ENCODE peak calls at places on chromosomes 13 and 19, in four cellular contexts. H, S, A and U are unnamed samples.

GRCh38 chr19:47075941-47076340 is 27.5 kb upstream of the TMEM160 start:
- DNase-seq in H (no peak), S (no peak), A (peak), U (no peak)

GRCh38 chr19:55076321-55076720 is 652 bp downstream of the EPS8L1 start:
- DNase-seq in H (no peak), S (no peak), A (no peak), U (no peak)

GRCh38 chr19:49085868-49086232 is 599 bp downstream of the SNRNP70 start:
- DNase-seq in H (no peak), S (no peak), A (no peak), U (no peak)

GRCh38 chr19:30062331-30063183 is 120.5 kb downstream of the URI1 start:
- DNase-seq in H (no peak), S (no peak), A (no peak), U (no peak)

GRCh38 chr19:46821512-46822359 is 28.9 kb downstream of the AP2S1 start:
- DNase-seq in H (no peak), S (no peak), A (no peak), U (no peak)

GRCh38 chr13:21929400-21929799 is 258.5 kb downstream of the FGF9 start:
- DNase-seq in H (no peak), S (no peak), A (no peak), U (no peak)

GRCh38 chr19:8393871-8394250 is 3.7 kb downstream of the RAB11B start:
- DNase-seq in H (no peak), S (no peak), A (no peak), U (no peak)

GRCh38 chr19:47075179-47075811 is 26.9 kb upstream of the TMEM160 start:
- DNase-seq in H (no peak), S (no peak), A (no peak), U (no peak)

GRCh38 chr19:19538077-19538764 is at the start of gene CILP2:
- DNase-seq in H (peak), S (no peak), A (peak), U (peak)

GRCh38 chr19:871446-872265 is 12.2 kb downstream of the CFD start:
- DNase-seq in H (no peak), S (peak), A (no peak), U (peak)

GRCh38 chr13:96075953-96076543 is 13.9 kb upstream of the HS6ST3 start:
- DNase-seq in H (no peak), S (no peak), A (no peak), U (no peak)

GRCh38 chr13:66222926-66223325 is 1007.2 kb downstream of the PCDH9 start:
- DNase-seq in H (no peak), S (no peak), A (no peak), U (no peak)

DNA sequence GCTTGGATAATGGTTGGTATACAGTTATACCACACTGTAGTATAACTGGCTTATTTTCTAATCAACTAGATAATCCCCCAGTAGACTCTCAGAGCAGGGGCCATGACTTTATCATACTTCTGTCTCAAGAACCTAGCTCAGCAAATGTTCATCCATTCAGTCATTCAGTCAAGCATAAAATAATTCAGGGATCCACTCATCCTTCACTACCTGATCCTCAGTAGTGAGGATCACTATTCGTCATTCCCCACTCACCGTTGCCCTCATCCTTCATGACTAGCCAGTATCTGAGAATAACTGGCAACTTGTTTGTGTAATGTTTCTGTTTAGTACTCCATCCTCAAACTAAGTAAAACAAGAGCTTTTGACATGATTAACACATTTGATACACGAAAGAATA is 77.6 kb downstream of the TSC22D1 start:
- DNase-seq in H (no peak), S (no peak), A (no peak), U (no peak)
- TF ChIP-seq CTCF in H (no peak), S (no peak), A (no peak), U (no peak)

GRCh38 chr13:52450793-52451116 is 321 bp upstream of the VPS36 start:
- DNase-seq in H (no peak), S (no peak), A (no peak), U (no peak)
- TF ChIP-seq CTCF in H (no peak), S (no peak), A (peak), U (peak)

GRCh38 chr13:97257800-97258799 is 36.0 kb downstream of the MBNL2 start:
- DNase-seq in H (no peak), S (peak), A (no peak), U (peak)
- TF ChIP-seq CTCF in H (no peak), S (peak), A (no peak), U (no peak)

GRCh38 chr19:18465964-18466339 is 28.0 kb upstream of the ISYNA1 start:
- DNase-seq in H (no peak), S (no peak), A (no peak), U (no peak)

GRCh38 chr19:18467978-18468377 is 30.0 kb upstream of the ISYNA1 start:
- DNase-seq in H (no peak), S (no peak), A (no peak), U (no peak)

GRCh38 chr19:18464646-18465045 is 26.7 kb upstream of the ISYNA1 start:
- DNase-seq in H (no peak), S (peak), A (no peak), U (no peak)

GRCh38 chr19:18466354-18466753 is 28.4 kb upstream of the ISYNA1 start:
- DNase-seq in H (no peak), S (no peak), A (no peak), U (no peak)

GRCh38 chr19:18465214-18465963 is 27.5 kb upstream of the ISYNA1 start:
- DNase-seq in H (no peak), S (no peak), A (no peak), U (no peak)
- TF ChIP-seq CTCF in H (no peak), S (no peak), A (no peak), U (no peak)

GRCh38 chr19:38209152-38209551 is 14.9 kb downstream of the DPF1 start:
- DNase-seq in H (no peak), S (no peak), A (no peak), U (no peak)

GRCh38 chr19:38211779-38212178 is 12.2 kb downstream of the DPF1 start:
- DNase-seq in H (no peak), S (no peak), A (no peak), U (no peak)

GRCh38 chr19:38209671-38210457 is 14.2 kb downstream of the DPF1 start:
- DNase-seq in H (no peak), S (peak), A (peak), U (peak)

GRCh38 chr19:38210458-38210987 is 13.5 kb downstream of the DPF1 start:
- DNase-seq in H (peak), S (peak), A (peak), U (peak)

DNA sequence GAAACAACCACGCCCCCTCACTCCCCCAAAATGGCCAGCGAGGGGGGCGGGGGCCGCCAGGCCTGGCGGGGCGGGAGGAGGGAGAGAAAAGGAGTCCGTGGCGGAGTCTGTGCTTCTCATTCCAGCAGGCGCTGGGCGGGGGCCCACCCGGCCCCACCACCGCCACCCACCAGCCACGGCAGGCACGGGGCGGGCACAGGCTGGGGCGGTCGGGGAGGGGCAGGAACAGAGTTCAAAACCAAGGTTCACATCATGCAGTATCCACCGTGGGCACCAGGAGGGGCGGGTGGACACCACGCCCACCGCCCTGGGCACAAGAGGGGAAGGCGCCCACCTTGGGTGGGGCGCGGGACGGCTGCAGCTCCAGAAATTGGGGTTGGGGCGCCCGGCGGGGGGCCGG is 12.8 kb downstream of the DPF1 start:
- DNase-seq in H (no peak), S (no peak), A (peak), U (peak)
- TF ChIP-seq CTCF in H (peak), S (peak), A (peak), U (peak)

GRCh38 chr13:74206855-74207254 is 72.7 kb upstream of the KLF12 start:
- DNase-seq in H (no peak), S (no peak), A (no peak), U (no peak)

GRCh38 chr13:74205313-74205690 is 71.1 kb upstream of the KLF12 start:
- DNase-seq in H (no peak), S (peak), A (no peak), U (no peak)

GRCh38 chr13:74203576-74203975 is 69.4 kb upstream of the KLF12 start:
- DNase-seq in H (no peak), S (peak), A (no peak), U (no peak)

GRCh38 chr13:74204606-74205312 is 70.6 kb upstream of the KLF12 start:
- DNase-seq in H (no peak), S (peak), A (no peak), U (no peak)

GRCh38 chr13:74206061-74206561 is 71.9 kb upstream of the KLF12 start:
- DNase-seq in H (no peak), S (peak), A (no peak), U (no peak)
- TF ChIP-seq CTCF in H (no peak), S (no peak), A (no peak), U (no peak)